ENCODE peak calls at places on chromosomes 6 and 20, in eight cellular contexts. One of them, this sample, is unnamed.

GRCh38 chr6:168533428-168533827 is 92.4 kb downstream of the SMOC2 start:
- DNase-seq in activated CD8-positive, alpha-beta memory T cell treated with anti-CD3 and anti-CD28 coated beads, Interleukin-2, amount 50 U/mL, for 4 hours: no peak
- DNase-seq in C1 segment of cervical spinal cord: no peak
- DNase-seq in mesenchymal stem cell: no peak
- DNase-seq in GDM1: no peak
- DNase-seq in MCF 10A: no peak
- DNase-seq in ACHN: no peak
- DNase-seq in HEK293T: no peak
- DNase-seq in this sample: no peak

GRCh38 chr6:108627692-108628565 is 67.2 kb downstream of the FOXO3 start:
- DNase-seq in HEK293T: no peak
- DNase-seq in MCF 10A: no peak
- DNase-seq in mesenchymal stem cell: no peak
- DNase-seq in ACHN: peak
- DNase-seq in activated CD8-positive, alpha-beta memory T cell treated with anti-CD3 and anti-CD28 coated beads, Interleukin-2, amount 50 U/mL, for 4 hours: no peak
- DNase-seq in GDM1: no peak
- DNase-seq in C1 segment of cervical spinal cord: no peak
- DNase-seq in this sample: no peak

GRCh38 chr20:46663531-46663930 is 12.3 kb upstream of the SLC13A3 start:
- DNase-seq in mesenchymal stem cell: no peak
- DNase-seq in ACHN: no peak
- DNase-seq in activated CD8-positive, alpha-beta memory T cell treated with anti-CD3 and anti-CD28 coated beads, Interleukin-2, amount 50 U/mL, for 4 hours: no peak
- DNase-seq in HEK293T: no peak
- DNase-seq in GDM1: no peak
- DNase-seq in C1 segment of cervical spinal cord: no peak
- DNase-seq in MCF 10A: no peak
- DNase-seq in this sample: no peak

GRCh38 chr20:2006452-2007381 is 12.9 kb upstream of the PDYN start:
- DNase-seq in mesenchymal stem cell: peak
- DNase-seq in activated CD8-positive, alpha-beta memory T cell treated with anti-CD3 and anti-CD28 coated beads, Interleukin-2, amount 50 U/mL, for 4 hours: peak
- DNase-seq in ACHN: peak
- DNase-seq in GDM1: no peak
- DNase-seq in C1 segment of cervical spinal cord: no peak
- DNase-seq in MCF 10A: peak
- DNase-seq in HEK293T: peak
- DNase-seq in this sample: peak

GRCh38 chr6:20211037-20211940 is 980 bp downstream of the MBOAT1 start:
- DNase-seq in mesenchymal stem cell: no peak
- DNase-seq in activated CD8-positive, alpha-beta memory T cell treated with anti-CD3 and anti-CD28 coated beads, Interleukin-2, amount 50 U/mL, for 4 hours: no peak
- DNase-seq in HEK293T: no peak
- DNase-seq in GDM1: no peak
- DNase-seq in MCF 10A: peak
- DNase-seq in ACHN: no peak
- DNase-seq in C1 segment of cervical spinal cord: no peak
- DNase-seq in this sample: no peak

GRCh38 chr6:76876922-76877553 is 586.3 kb downstream of the HTR1B start:
- DNase-seq in HEK293T: peak
- DNase-seq in C1 segment of cervical spinal cord: no peak
- DNase-seq in GDM1: no peak
- DNase-seq in MCF 10A: no peak
- DNase-seq in activated CD8-positive, alpha-beta memory T cell treated with anti-CD3 and anti-CD28 coated beads, Interleukin-2, amount 50 U/mL, for 4 hours: no peak
- DNase-seq in ACHN: peak
- DNase-seq in mesenchymal stem cell: peak
- DNase-seq in this sample: no peak

GRCh38 chr20:63602321-63602720 is 24.6 kb downstream of the GMEB2 start:
- DNase-seq in MCF 10A: no peak
- DNase-seq in HEK293T: no peak
- DNase-seq in activated CD8-positive, alpha-beta memory T cell treated with anti-CD3 and anti-CD28 coated beads, Interleukin-2, amount 50 U/mL, for 4 hours: no peak
- DNase-seq in mesenchymal stem cell: no peak
- DNase-seq in ACHN: no peak
- DNase-seq in C1 segment of cervical spinal cord: no peak
- DNase-seq in GDM1: no peak
- DNase-seq in this sample: no peak

GRCh38 chr6:21281366-21281765 is 312.2 kb upstream of the SOX4 start:
- DNase-seq in GDM1: no peak
- DNase-seq in ACHN: no peak
- DNase-seq in activated CD8-positive, alpha-beta memory T cell treated with anti-CD3 and anti-CD28 coated beads, Interleukin-2, amount 50 U/mL, for 4 hours: no peak
- DNase-seq in mesenchymal stem cell: peak
- DNase-seq in MCF 10A: no peak
- DNase-seq in C1 segment of cervical spinal cord: no peak
- DNase-seq in HEK293T: no peak
- DNase-seq in this sample: no peak

GRCh38 chr6:38346291-38347079 is 293.2 kb downstream of the BTBD9 start:
- DNase-seq in MCF 10A: peak
- DNase-seq in activated CD8-positive, alpha-beta memory T cell treated with anti-CD3 and anti-CD28 coated beads, Interleukin-2, amount 50 U/mL, for 4 hours: no peak
- DNase-seq in GDM1: no peak
- DNase-seq in mesenchymal stem cell: peak
- DNase-seq in ACHN: peak
- DNase-seq in C1 segment of cervical spinal cord: no peak
- DNase-seq in HEK293T: no peak
- DNase-seq in this sample: no peak

GRCh38 chr6:84227044-84227433 is 404 bp downstream of the CEP162 start:
- DNase-seq in MCF 10A: no peak
- DNase-seq in activated CD8-positive, alpha-beta memory T cell treated with anti-CD3 and anti-CD28 coated beads, Interleukin-2, amount 50 U/mL, for 4 hours: no peak
- DNase-seq in mesenchymal stem cell: no peak
- DNase-seq in ACHN: no peak
- DNase-seq in HEK293T: peak
- DNase-seq in C1 segment of cervical spinal cord: no peak
- DNase-seq in GDM1: no peak
- DNase-seq in this sample: no peak

GRCh38 chr6:143685653-143686052 is 7.9 kb downstream of the PHACTR2 start:
- DNase-seq in activated CD8-positive, alpha-beta memory T cell treated with anti-CD3 and anti-CD28 coated beads, Interleukin-2, amount 50 U/mL, for 4 hours: no peak
- DNase-seq in MCF 10A: no peak
- DNase-seq in GDM1: no peak
- DNase-seq in HEK293T: no peak
- DNase-seq in ACHN: no peak
- DNase-seq in mesenchymal stem cell: no peak
- DNase-seq in C1 segment of cervical spinal cord: no peak
- DNase-seq in this sample: no peak

GRCh38 chr6:127768223-127768622 is 132.6 kb downstream of the THEMIS start:
- DNase-seq in C1 segment of cervical spinal cord: no peak
- DNase-seq in HEK293T: no peak
- DNase-seq in activated CD8-positive, alpha-beta memory T cell treated with anti-CD3 and anti-CD28 coated beads, Interleukin-2, amount 50 U/mL, for 4 hours: no peak
- DNase-seq in GDM1: no peak
- DNase-seq in MCF 10A: no peak
- DNase-seq in ACHN: no peak
- DNase-seq in mesenchymal stem cell: no peak
- DNase-seq in this sample: no peak

This sample was measured in osteocyte.